ENCODE peak calls at places on chromosomes 4 and X, in eight cellular contexts. L is neural progenitor cell, U is GM23248, E is Karpas-422, F is fibroblast of lung, Y is DND-41, T is GM23338, D is H9. P is an unnamed sample. For H4K20me1 and H3K79me2, the result is how much of the 10 kb centered on the place peaks cover.

GRCh38 chrX:16788477-16788876 is 2.2 kb downstream of the TXLNG start:
- DNase-seq in L (no peak), U (peak), E (no peak), F (peak), Y (no peak), T (no peak), D (no peak), P (no peak)

GRCh38 chrX:154452823-154453222 is 5.3 kb upstream of the PLXNA3 start:
- DNase-seq in L (no peak), U (no peak), E (no peak), F (no peak), Y (no peak), T (no peak), D (no peak), P (no peak)

GRCh38 chrX:123976671-123977316 is 15.3 kb downstream of the STAG2 start:
- DNase-seq in L (no peak), U (peak), E (peak), F (peak), Y (no peak), T (peak), D (no peak), P (peak)

GRCh38 chrX:9848718-9849481 is 62.7 kb downstream of the SHROOM2 start:
- DNase-seq in L (no peak), U (no peak), E (no peak), F (no peak), Y (no peak), T (no peak), D (no peak), P (no peak)

GRCh38 chr4:47383829-47384427 is 79.6 kb downstream of the COMMD8 start:
- DNase-seq in L (peak), U (peak), E (peak), F (peak), Y (no peak), T (peak), D (no peak), P (peak)

GRCh38 chr4:88938138-88938537 is 118.8 kb downstream of the FAM13A start:
- DNase-seq in L (no peak), U (peak), E (no peak), F (peak), Y (no peak), T (peak), D (no peak), P (peak)

GRCh38 chrX:133776072-133776471 is 209.3 kb downstream of the GPC3 start:
- DNase-seq in L (peak), U (no peak), E (peak), F (peak), Y (peak), T (peak), D (peak), P (no peak)

GRCh38 chr4:6454112-6454910 is 18.1 kb downstream of the PPP2R2C start:
- DNase-seq in L (no peak), U (no peak), E (no peak), F (no peak), Y (no peak), T (no peak), D (no peak), P (no peak)

GRCh38 chr4:94833394-94833793 is 75.6 kb downstream of the BMPR1B start:
- DNase-seq in L (no peak), U (no peak), E (no peak), F (no peak), Y (no peak), T (no peak), D (no peak), P (no peak)

GRCh38 chr4:178165251-178165650 is 723.0 kb upstream of the AGA start:
- DNase-seq in L (no peak), U (no peak), E (no peak), F (no peak), Y (no peak), T (no peak), D (no peak), P (no peak)

GRCh38 chr4:10106421-10107039 is 10.1 kb downstream of the WDR1 start:
- DNase-seq in L (no peak), U (peak), E (no peak), F (peak), Y (no peak), T (no peak), D (no peak), P (peak)

GRCh38 chr4:139319571-139319970 is 17.3 kb upstream of the NDUFC1 start:
- DNase-seq in L (no peak), U (no peak), E (no peak), F (no peak), Y (no peak), T (no peak), D (no peak), P (no peak)
- H4K20me1 ChIP-seq in L (under half), U (under half), E (under half), F (under half), Y (half or more), T (half or more), D (under half), P (under half)

DNA sequence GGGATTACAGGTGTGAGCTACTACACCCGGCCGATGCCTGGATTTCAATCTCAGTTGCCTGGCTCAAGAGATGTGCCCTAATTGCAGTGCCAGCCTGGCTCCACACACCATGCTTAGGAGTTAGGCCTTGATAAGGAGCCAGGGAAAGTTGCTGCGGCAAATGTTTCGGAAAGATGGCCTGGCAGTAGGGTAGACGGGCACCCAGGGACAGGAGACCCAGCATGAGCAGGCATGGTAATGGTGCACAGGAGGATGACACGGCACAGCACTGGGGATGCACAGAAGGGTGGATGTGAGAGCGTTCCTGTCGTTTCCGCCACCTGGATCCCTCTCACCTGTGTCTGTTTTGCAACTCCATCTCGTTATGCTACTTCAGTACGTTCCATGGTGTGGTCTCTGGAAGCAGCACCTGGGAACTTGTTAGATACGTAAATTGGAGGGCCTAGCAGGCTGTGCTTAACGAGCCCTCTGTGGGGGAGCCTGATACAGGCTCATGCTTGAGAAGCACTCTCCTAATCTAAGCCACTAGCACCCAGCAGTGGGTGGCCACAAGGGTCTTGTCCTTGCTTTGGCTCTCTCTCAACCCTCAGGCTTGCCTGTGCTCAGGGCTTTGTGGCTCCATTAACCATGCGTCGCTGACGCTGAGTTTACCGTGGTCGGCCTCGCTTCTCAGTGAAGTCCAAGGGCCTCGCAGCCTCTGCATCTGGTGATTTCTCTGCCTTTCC is 20.3 kb downstream of the RNF4 start:
- DNase-seq in L (no peak), U (no peak), E (no peak), F (no peak), Y (no peak), T (peak), D (no peak), P (no peak)
- H3K79me2 ChIP-seq in L (half or more), U (half or more), E (half or more), F (half or more), Y (half or more), T (half or more), D (half or more), P (half or more)

GRCh38 chr4:8279321-8280157 is 10.0 kb downstream of the HTRA3 start:
- DNase-seq in L (no peak), U (no peak), E (no peak), F (no peak), Y (no peak), T (no peak), D (no peak), P (no peak)
- H4K20me1 ChIP-seq in L (under half), U (under half), E (under half), F (under half), Y (under half), T (under half), D (under half), P (under half)

GRCh38 chr4:122922877-122923511 is 597 bp upstream of the NUDT6 start:
- DNase-seq in L (peak), U (peak), E (peak), F (peak), Y (peak), T (peak), D (peak), P (peak)
- H3K79me2 ChIP-seq in L (half or more), U (half or more), E (half or more), F (under half), Y (half or more), T (half or more), D (under half), P (under half)

GRCh38 chr4:98646422-98646821 is 12.0 kb downstream of the TSPAN5 start:
- DNase-seq in L (no peak), U (no peak), E (no peak), F (no peak), Y (no peak), T (no peak), D (no peak), P (no peak)
- H4K20me1 ChIP-seq in L (under half), U (under half), E (under half), F (under half), Y (under half), T (under half), D (under half), P (under half)

DNA sequence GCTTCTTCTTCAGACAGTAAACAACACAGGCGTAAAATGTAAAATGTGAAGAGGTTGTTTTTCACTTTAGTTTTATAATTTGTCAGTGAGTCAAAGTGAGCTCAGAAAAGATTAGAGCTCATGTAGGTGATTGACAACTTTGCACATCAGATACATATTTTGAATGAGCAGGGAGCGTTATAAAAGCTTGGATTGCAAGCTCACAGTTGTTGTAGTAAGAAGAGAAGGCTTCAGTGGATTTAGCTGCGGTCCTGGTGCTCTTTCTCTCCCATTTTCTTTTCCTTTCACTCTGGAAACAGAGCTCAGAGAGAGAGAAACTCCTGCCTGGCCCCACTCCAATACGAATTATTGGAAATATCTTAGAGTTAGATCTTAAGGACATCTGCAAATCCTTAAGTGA is 26.4 kb downstream of the MTMR1 start:
- DNase-seq in L (no peak), U (no peak), E (no peak), F (no peak), Y (no peak), T (no peak), D (no peak), P (no peak)
- H3K79me2 ChIP-seq in L (under half), U (under half), E (half or more), F (under half), Y (under half), T (under half), D (under half), P (under half)

DNA sequence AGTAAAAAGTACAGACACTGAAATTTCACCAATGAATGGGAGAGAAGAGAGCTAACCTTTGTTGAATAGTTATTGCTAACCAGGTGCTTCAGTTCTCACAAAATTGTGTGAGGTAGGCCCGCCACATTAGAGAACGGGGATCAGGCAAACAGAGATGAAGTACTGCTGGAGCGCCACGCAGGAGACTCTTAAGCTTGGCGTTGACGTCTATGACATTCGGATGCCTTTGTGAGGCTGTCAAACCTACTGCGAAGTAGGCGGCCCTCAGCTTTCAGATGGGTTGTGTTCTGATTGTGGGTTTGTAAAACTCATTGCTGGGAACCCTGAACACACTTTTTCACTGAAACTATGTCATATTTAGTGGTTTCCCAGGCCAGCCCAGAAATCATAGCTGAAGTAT is 173.6 kb downstream of the CBR4 start:
- DNase-seq in L (no peak), U (no peak), E (no peak), F (no peak), Y (no peak), T (no peak), D (no peak), P (no peak)
- H4K20me1 ChIP-seq in L (half or more), U (under half), E (under half), F (under half), Y (under half), T (under half), D (under half), P (under half)

GRCh38 chr4:101135371-101136010 is 211.8 kb downstream of the PPP3CA start:
- DNase-seq in L (no peak), U (no peak), E (no peak), F (no peak), Y (no peak), T (no peak), D (no peak), P (no peak)
- H3K79me2 ChIP-seq in L (under half), U (half or more), E (under half), F (under half), Y (under half), T (under half), D (under half), P (half or more)

DNA sequence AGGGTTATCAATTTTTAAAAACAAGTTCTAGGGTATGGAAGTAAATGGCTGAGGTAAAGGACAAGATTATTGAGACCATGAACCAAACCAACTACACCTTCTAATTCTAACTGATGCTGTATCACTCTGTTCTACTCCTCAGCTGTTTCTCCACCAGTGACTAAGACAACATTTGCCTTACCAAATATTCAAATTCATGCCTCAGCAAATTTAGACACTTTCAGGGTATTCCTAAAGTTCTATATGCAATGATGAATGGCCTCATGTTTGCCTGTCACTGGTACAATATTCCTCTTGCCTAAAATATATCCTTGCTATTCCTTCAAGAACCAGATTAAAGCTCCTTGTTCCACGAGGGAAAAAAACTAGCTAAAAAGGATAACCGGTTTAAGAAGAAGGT is 5.0 kb downstream of the RPL9 start:
- DNase-seq in L (no peak), U (no peak), E (no peak), F (no peak), Y (no peak), T (no peak), D (no peak), P (no peak)
- H4K20me1 ChIP-seq in L (half or more), U (under half), E (half or more), F (under half), Y (half or more), T (under half), D (under half), P (under half)

P was measured in hepatocyte.